ENCODE peak calls at places on chromosomes 12 and 14, in four cellular contexts. M is stimulated activated CD4-positive, alpha-beta T cell treated with anti-CD3 and anti-CD28 coated beads, Interleukin-15, amount 100 ng/mL, for 24 hours; H is nucleus accumbens; C is renal cortical epithelial cell. F is an unnamed sample.

GRCh38 chr14:77045570-77045890 is 17.0 kb upstream of the IRF2BPL start:
- DNase-seq in M (no peak), H (no peak), C (no peak), F (no peak)

GRCh38 chr12:103441437-103442186 is 54.2 kb downstream of the C12orf42 start:
- DNase-seq in M (peak), H (no peak), C (no peak), F (peak)

GRCh38 chr12:26740348-26740747 is 92.6 kb downstream of the ITPR2 start:
- DNase-seq in M (no peak), H (no peak), C (no peak), F (no peak)

GRCh38 chr12:40034156-40034555 is 71.7 kb downstream of the SLC2A13 start:
- DNase-seq in M (no peak), H (no peak), C (no peak), F (no peak)

GRCh38 chr14:47009615-47010014 is 358.0 kb upstream of the RPL10L start:
- DNase-seq in M (no peak), H (no peak), C (no peak), F (no peak)

GRCh38 chr12:30180602-30181001 is 396.9 kb upstream of the TMTC1 start:
- DNase-seq in M (no peak), H (no peak), C (no peak), F (no peak)

GRCh38 chr12:42684171-42685071 is 94.9 kb upstream of the PRICKLE1 start:
- DNase-seq in M (no peak), H (no peak), C (peak), F (no peak)

GRCh38 chr12:93192878-93193277 is 184.8 kb upstream of the NUDT4 start:
- DNase-seq in M (no peak), H (no peak), C (no peak), F (no peak)

GRCh38 chr12:83097656-83098055 is 410.9 kb downstream of the TMTC2 start:
- DNase-seq in M (no peak), H (no peak), C (no peak), F (no peak)

GRCh38 chr14:105337966-105338365 is 23.4 kb downstream of the PACS2 start:
- DNase-seq in M (no peak), H (no peak), C (no peak), F (no peak)

GRCh38 chr14:51095854-51096823 is 1.2 kb upstream of the TRIM9 start:
- DNase-seq in M (peak), H (peak), C (peak), F (no peak)

GRCh38 chr12:57522887-57523705 is 472 bp downstream of the MBD6 start:
- DNase-seq in M (peak), H (peak), C (peak), F (peak)

GRCh38 chr14:105333020-105333490 is 18.5 kb downstream of the PACS2 start:
- DNase-seq in M (no peak), H (no peak), C (no peak), F (no peak)

GRCh38 chr12:639566-639965 is 23.7 kb downstream of the NINJ2 start:
- DNase-seq in M (peak), H (no peak), C (no peak), F (no peak)

GRCh38 chr12:131460516-131460915 is 250.4 kb upstream of the SFSWAP start:
- DNase-seq in M (no peak), H (no peak), C (no peak), F (no peak)

GRCh38 chr12:2163172-2163927 is 110.6 kb downstream of the CACNA1C start:
- DNase-seq in M (no peak), H (no peak), C (no peak), F (no peak)

GRCh38 chr14:45361727-45362126 is 108.7 kb upstream of the MIS18BP1 start:
- DNase-seq in M (no peak), H (no peak), C (no peak), F (no peak)

GRCh38 chr12:98973395-98973794 is 328.3 kb downstream of the APAF1 start:
- DNase-seq in M (no peak), H (no peak), C (peak), F (no peak)

GRCh38 chr14:30225171-30225570 is 297.5 kb upstream of the PRKD1 start:
- DNase-seq in M (no peak), H (no peak), C (no peak), F (no peak)

GRCh38 chr12:61654698-61655097 is 605.5 kb upstream of the USP15 start:
- DNase-seq in M (no peak), H (no peak), C (peak), F (no peak)

GRCh38 chr14:76644875-76645518 is 116.3 kb upstream of the VASH1 start:
- DNase-seq in M (peak), H (peak), C (peak), F (peak)

GRCh38 chr14:71247106-71247505 is 339.8 kb downstream of the PCNX1 start:
- DNase-seq in M (no peak), H (no peak), C (no peak), F (no peak)

GRCh38 chr14:101365329-101366158 is 195.8 kb upstream of the DIO3 start:
- DNase-seq in M (no peak), H (no peak), C (no peak), F (no peak)

GRCh38 chr12:31991146-31991545 is 31.9 kb downstream of the RESF1 start:
- DNase-seq in M (no peak), H (no peak), C (no peak), F (no peak)

GRCh38 chr12:754238-754816 is 1.9 kb downstream of the WNK1 start:
- DNase-seq in M (no peak), H (peak), C (no peak), F (no peak)

GRCh38 chr12:9606247-9606646 is 1.5 kb downstream of the KLRB1 start:
- DNase-seq in M (no peak), H (no peak), C (no peak), F (no peak)

GRCh38 chr12:28550757-28551381 is 360.6 kb downstream of the CCDC91 start:
- DNase-seq in M (no peak), H (no peak), C (peak), F (no peak)

GRCh38 chr12:4353785-4354208 is 25.7 kb downstream of the FGF23 start:
- DNase-seq in M (peak), H (no peak), C (peak), F (peak)